ENCODE peak calls at places on chromosomes 12 and 14, in nine cellular contexts. I, M, Q, H, K, J, N, S and U are unnamed samples.
A peak's percentile ranks its signal among the peaks of the same experiment; 100 is the strongest.

GRCh38 chr12:49527361-49528130 is 11.3 kb upstream of the KCNH3 start:
- DNase-seq in M (no peak), K (no peak), N (no peak), I (no peak), J (no peak), S (no peak), H (no peak), Q (no peak), U (no peak)

GRCh38 chr14:89267656-89268055 is 149.4 kb downstream of the FOXN3 start:
- DNase-seq in I (no peak), M (no peak), N (no peak), Q (no peak), J (no peak), S (no peak), H (peak; percentile 18), K (no peak), U (no peak)

GRCh38 chr12:47277972-47278448 is 198.3 kb upstream of the AMIGO2 start:
- DNase-seq in I (no peak), K (no peak), S (no peak), J (no peak), Q (no peak), N (no peak), H (no peak), M (no peak), U (no peak)

GRCh38 chr12:109759595-109759994 is 46.0 kb downstream of the FAM222A start:
- DNase-seq in M (no peak), Q (no peak), S (no peak), N (no peak), I (no peak), J (no peak), H (peak; percentile 57), K (no peak), U (no peak)

GRCh38 chr12:124451016-124451415 is 116.4 kb downstream of the NCOR2 start:
- DNase-seq in I (no peak), M (no peak), H (no peak), N (no peak), K (no peak), S (no peak), Q (no peak), J (no peak), U (no peak)

GRCh38 chr14:105056303-105056831 is 8.9 kb downstream of the GPR132 start:
- DNase-seq in M (no peak), I (no peak), J (no peak), H (no peak), K (no peak), Q (no peak), S (no peak), N (no peak), U (no peak)

GRCh38 chr12:46579474-46579873 is 206.9 kb upstream of the SLC38A2 start:
- DNase-seq in Q (no peak), I (no peak), N (no peak), K (no peak), J (no peak), H (no peak), S (no peak), M (no peak), U (no peak)

GRCh38 chr14:64726585-64726890 is 22.3 kb downstream of the PLEKHG3 start:
- DNase-seq in K (no peak), S (no peak), N (no peak), Q (no peak), J (no peak), I (no peak), M (peak; percentile 75), H (no peak), U (no peak)

GRCh38 chr14:61388976-61389576 is 67.7 kb downstream of the PRKCH start:
- DNase-seq in J (no peak), S (no peak), M (no peak), K (no peak), Q (no peak), H (no peak), I (no peak), N (no peak), U (no peak)

GRCh38 chr12:1630827-1631591 is 2.0 kb downstream of the WNT5B start:
- DNase-seq in N (no peak), I (no peak), K (no peak), H (no peak), S (no peak), M (no peak), Q (no peak), J (no peak), U (no peak)

GRCh38 chr12:18483723-18484325 is 222.5 kb downstream of the PIK3C2G start:
- DNase-seq in H (no peak), J (no peak), Q (no peak), N (no peak), M (no peak), S (no peak), I (no peak), K (no peak), U (no peak)

DNA sequence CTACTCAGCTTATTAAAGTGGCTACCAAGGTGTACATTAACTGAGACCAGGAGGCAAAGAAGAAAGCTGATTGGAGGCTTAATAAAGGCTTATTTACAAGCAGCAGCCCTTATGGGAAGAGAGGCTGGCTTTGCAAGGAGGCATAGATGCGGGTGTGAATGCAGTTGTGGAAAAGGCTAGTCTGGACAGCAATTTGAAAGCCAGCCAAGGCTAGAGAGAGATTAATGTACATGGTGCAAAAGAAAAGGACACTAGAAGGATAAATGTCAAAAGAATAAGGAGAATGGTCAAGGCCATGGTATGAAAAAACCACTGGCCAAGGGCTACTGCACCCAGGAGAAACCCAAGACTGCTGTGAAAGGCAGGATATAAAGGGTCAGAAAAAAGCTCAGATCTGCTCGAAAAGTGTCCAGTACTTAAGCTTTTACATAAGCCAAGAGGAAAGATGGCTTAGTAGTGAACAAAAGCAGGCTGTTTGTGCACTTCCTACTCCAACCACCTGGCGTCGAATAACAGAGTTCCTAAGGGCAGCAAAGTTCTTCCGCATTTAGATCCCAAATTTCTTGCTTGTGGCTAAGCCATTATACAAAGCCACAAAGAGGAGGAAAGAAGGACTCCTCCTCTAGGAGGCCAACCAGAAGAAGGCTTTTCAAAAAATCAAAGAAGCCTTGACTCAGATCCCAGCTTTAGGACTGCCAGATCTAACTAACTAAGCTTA is 24.0 kb downstream of the KLRK1 start:
- DNase-seq in H (no peak), I (no peak), K (no peak), J (no peak), Q (no peak), N (no peak), S (no peak), M (no peak), U (no peak)
- TF ChIP-seq CTCF in H (no peak), I (no peak), K (no peak), J (peak; percentile 13), Q (peak; percentile 19), N (peak; percentile 18), S (no peak), M (no peak), U (peak; percentile 31)

GRCh38 chr12:96235497-96235826 is 41.3 kb downstream of the ELK3 start:
- DNase-seq in N (no peak), J (no peak), K (no peak), I (no peak), H (no peak), S (no peak), M (no peak), Q (no peak), U (no peak)

GRCh38 chr12:96236221-96236822 is 42.1 kb downstream of the ELK3 start:
- DNase-seq in Q (no peak), J (peak; percentile 60), M (no peak), S (no peak), I (no peak), K (peak; percentile 51), N (no peak), H (no peak), U (no peak)

GRCh38 chr12:96234591-96235496 is 40.7 kb downstream of the ELK3 start:
- DNase-seq in H (no peak), M (no peak), N (no peak), I (no peak), S (no peak), Q (no peak), J (no peak), K (no peak), U (no peak)

GRCh38 chr12:96233168-96233567 is 39.0 kb downstream of the ELK3 start:
- DNase-seq in H (no peak), S (no peak), Q (no peak), I (peak; percentile 44), N (no peak), J (peak; percentile 67), M (no peak), K (no peak), U (no peak)

DNA sequence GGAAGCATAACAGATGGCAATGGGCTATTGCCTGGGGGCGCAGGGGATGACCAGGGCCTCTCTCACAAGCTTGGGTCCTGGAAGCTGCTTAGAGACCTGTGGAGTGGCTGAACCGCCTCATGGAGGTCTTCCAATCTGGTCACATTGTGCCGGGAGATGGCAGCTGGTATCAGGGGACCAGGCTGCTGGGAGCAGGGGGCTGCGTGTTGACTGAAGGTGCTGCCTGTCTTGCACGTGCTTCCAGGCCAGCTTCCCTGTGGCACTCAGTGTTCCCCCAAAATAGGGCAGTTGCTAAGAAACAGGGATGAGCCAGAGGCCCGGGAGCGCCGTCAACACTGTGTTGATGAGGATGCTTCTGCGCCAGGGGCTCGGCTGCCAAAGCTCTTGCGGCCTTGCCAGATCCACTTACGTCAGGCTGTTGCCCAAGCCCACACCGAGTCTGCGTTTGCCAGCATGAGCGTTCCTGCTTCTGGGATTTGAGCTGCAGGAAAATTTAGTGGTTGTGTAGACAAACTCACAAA is 39.8 kb downstream of the ELK3 start:
- DNase-seq in N (no peak), J (peak; percentile 92), I (peak; percentile 89), S (peak; percentile 92), H (peak; percentile 83), K (peak; percentile 92), Q (peak; percentile 77), M (peak; percentile 39), U (peak; percentile 86)
- H3K4me3 ChIP-seq in N (no peak overlapping the region), J (no peak overlapping the region), I (no peak overlapping the region), S (no peak overlapping the region), H (no peak overlapping the region), K (no peak overlapping the region), Q (no peak overlapping the region), M (no peak overlapping the region), U (peak overlapping the region; percentile 27)

DNA sequence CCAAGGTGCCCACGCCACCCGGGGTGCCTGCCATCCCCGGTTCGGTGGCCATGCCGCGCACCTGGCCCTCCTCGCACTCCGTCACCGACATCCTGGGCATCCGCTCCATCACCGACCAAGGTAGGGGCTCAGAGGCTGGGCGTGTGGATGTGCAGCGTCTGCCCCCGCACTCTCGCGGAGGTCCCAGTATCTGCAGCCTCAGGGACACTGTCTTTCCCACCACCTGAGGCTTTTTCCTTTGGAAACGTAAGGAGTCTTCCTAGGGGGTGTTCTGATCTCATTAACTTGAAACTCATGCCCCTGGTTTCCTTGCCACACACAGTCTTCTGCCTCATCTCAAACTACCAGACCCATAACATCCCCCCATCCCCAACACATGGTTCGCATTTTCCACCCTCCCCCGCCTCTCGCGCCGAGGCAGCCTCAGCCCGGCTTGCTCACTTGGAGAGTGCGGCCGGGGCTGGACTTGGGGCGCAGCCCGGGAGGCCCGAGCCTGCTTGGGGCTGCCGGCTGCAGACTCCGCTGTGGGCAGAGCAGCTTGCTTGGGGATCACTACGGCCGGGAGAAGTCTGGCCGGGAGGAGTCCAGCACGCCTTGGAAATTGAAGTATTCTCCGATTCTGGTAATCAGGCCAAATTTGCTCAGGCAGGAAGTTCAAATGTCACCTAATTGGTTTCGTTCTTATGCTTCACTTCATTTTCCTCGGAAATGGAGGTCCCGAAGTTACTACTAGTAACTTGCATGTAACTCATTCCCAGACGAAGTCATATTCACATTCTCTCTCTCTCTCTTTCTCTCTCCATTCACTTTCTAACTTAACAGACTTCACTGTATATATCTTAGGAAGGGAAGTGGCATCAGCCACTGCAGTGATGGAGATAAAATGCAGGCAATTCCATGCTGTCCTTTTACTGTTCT is 2.0 kb downstream of the PAX9 start:
- DNase-seq in J (no peak), K (no peak), M (no peak), N (no peak), S (no peak), Q (no peak), H (no peak), I (no peak), U (no peak)
- H3K27me3 ChIP-seq in J (peaks cover 100% of the 10 kb centered on the region), K (peaks cover 100% of the 10 kb centered on the region), M (peaks cover 76% of the 10 kb centered on the region), N (peaks cover 41% of the 10 kb centered on the region), S (peaks cover 72% of the 10 kb centered on the region), Q (no peaks in the 10 kb centered on the region), H (peaks cover 96% of the 10 kb centered on the region), I (peaks cover 3% of the 10 kb centered on the region), U (peaks cover 81% of the 10 kb centered on the region)

GRCh38 chr14:35301334-35302210 is 9.4 kb downstream of the PSMA6 start:
- DNase-seq in H (no peak), M (no peak), J (no peak), S (no peak), N (no peak), Q (no peak), K (no peak), I (no peak), U (no peak)
- TF ChIP-seq CTCF in H (no peak), M (no peak), J (no peak), S (no peak), N (no peak), Q (no peak), K (no peak), I (no peak), U (no peak)